ENCODE peak calls at places on chromosomes 16 and 17, in nine cellular contexts. Q is skeletal muscle cell; H is T-helper 17 cell; S is Right ventricle myocardium superior; V is SK-MEL-5; M is H54; K is uterus; R is NK-92 treated with Interleukin-12 subunit alpha and Interleukin-12 subunit beta, amount 100 ng/mL, for 24 hours; F is stimulated activated CD8-positive, alpha-beta memory T cell treated with anti-CD3 and anti-CD28 coated beads, Interleukin-12 subunit alpha, Interleukin-12 subunit beta, amount 100 ng/mL, for 4 hours. T is an unnamed sample.

GRCh38 chr17:81959362-81960129 is 1.4 kb downstream of the NOTUM start:
- DNase-seq in Q (no peak), H (peak; percentile 83), S (peak; percentile 87), V (peak; percentile 78), M (peak; percentile 66), K (peak; percentile 67), R (no peak), F (peak; percentile 74), T (peak; percentile 92)

GRCh38 chr17:3683054-3683511 is 12.9 kb downstream of the P2RX5 start:
- DNase-seq in Q (no peak), H (peak; percentile 36), S (no peak), V (peak; percentile 66), M (peak; percentile 73), K (no peak), R (no peak), F (peak; percentile 36), T (peak; percentile 59)

GRCh38 chr16:48153689-48154265 is 2.0 kb downstream of the ABCC12 start:
- DNase-seq in Q (no peak), H (no peak), S (no peak), V (no peak), M (no peak), K (no peak), R (no peak), F (no peak), T (no peak)

GRCh38 chr16:55760665-55761035 is 72.2 kb downstream of the CES1 start:
- DNase-seq in Q (no peak), H (no peak), S (peak; percentile 80), V (no peak), M (no peak), K (no peak), R (no peak), F (no peak), T (peak; percentile 84)

GRCh38 chr16:87945351-87946042 is 5.7 kb upstream of the BANP start:
- DNase-seq in Q (peak; percentile 73), H (no peak), S (peak; percentile 82), V (peak; percentile 61), M (no peak), K (peak; percentile 60), R (no peak), F (no peak), T (peak; percentile 83)

GRCh38 chr16:56814537-56815432 is 50.2 kb upstream of the SLC12A3 start:
- DNase-seq in Q (no peak), H (no peak), S (no peak), V (peak; percentile 37), M (no peak), K (no peak), R (no peak), F (no peak), T (no peak)

GRCh38 chr16:82185012-82185411 is 15.0 kb upstream of the MPHOSPH6 start:
- DNase-seq in Q (no peak), H (no peak), S (no peak), V (no peak), M (no peak), K (no peak), R (no peak), F (no peak), T (no peak)

GRCh38 chr16:23505942-23506605 is 4.2 kb downstream of the GGA2 start:
- DNase-seq in Q (no peak), H (no peak), S (no peak), V (peak; percentile 40), M (no peak), K (no peak), R (no peak), F (no peak), T (no peak)

GRCh38 chr17:4266550-4266949 is 2.8 kb upstream of the ANKFY1 start:
- DNase-seq in Q (no peak), H (no peak), S (no peak), V (no peak), M (no peak), K (no peak), R (no peak), F (no peak), T (no peak)

GRCh38 chr17:64150237-64151015 is 20.5 kb upstream of the ERN1 start:
- DNase-seq in Q (no peak), H (no peak), S (no peak), V (no peak), M (no peak), K (no peak), R (peak; percentile 23), F (no peak), T (no peak)

GRCh38 chr17:56142325-56142724 is 10.9 kb upstream of the ANKFN1 start:
- DNase-seq in Q (peak; percentile 94), H (no peak), S (no peak), V (no peak), M (no peak), K (no peak), R (no peak), F (no peak), T (no peak)

GRCh38 chr16:17541324-17541723 is 70.6 kb upstream of the XYLT1 start:
- DNase-seq in Q (no peak), H (no peak), S (no peak), V (no peak), M (no peak), K (no peak), R (no peak), F (no peak), T (no peak)

GRCh38 chr17:82247175-82247823 is 18.5 kb downstream of the SLC16A3 start:
- DNase-seq in Q (no peak), H (no peak), S (no peak), V (no peak), M (no peak), K (no peak), R (no peak), F (no peak), T (peak; percentile 55)

GRCh38 chr17:17837966-17838962 is 1.5 kb upstream of the SREBF1 start:
- DNase-seq in Q (no peak), H (no peak), S (peak; percentile 76), V (peak; percentile 90), M (no peak), K (no peak), R (no peak), F (no peak), T (peak; percentile 79)

GRCh38 chr17:81710514-81711308 is 1.4 kb upstream of the SLC25A10 start:
- DNase-seq in Q (no peak), H (no peak), S (peak; percentile 50), V (no peak), M (no peak), K (no peak), R (no peak), F (no peak), T (no peak)

GRCh38 chr17:63439682-63440081 is 6.4 kb downstream of the CYB561 start:
- DNase-seq in Q (peak; percentile 20), H (no peak), S (no peak), V (peak; percentile 43), M (peak; percentile 88), K (no peak), R (no peak), F (no peak), T (no peak)

GRCh38 chr17:38469875-38470274 is 41.6 kb downstream of the ARHGAP23 start:
- DNase-seq in Q (no peak), H (no peak), S (no peak), V (no peak), M (no peak), K (peak; percentile 63), R (no peak), F (no peak), T (no peak)

GRCh38 chr16:27321013-27321960 is 7.5 kb downstream of the IL4R start:
- DNase-seq in Q (no peak), H (no peak), S (no peak), V (no peak), M (peak; percentile 38), K (no peak), R (no peak), F (no peak), T (no peak)

T was measured in Right ventricle myocardium inferior.